ENCODE peak calls at places on chromosomes 13 and 19, in five cellular contexts. B is progenitor cell of endocrine pancreas; P is retinal pigment epithelial cell; K is fibroblast of lung; Z is CD4-positive, alpha-beta T cell. R is an unnamed sample.

GRCh38 chr13:47908200-47908902 is 92.7 kb downstream of the SUCLA2 start:
- DNase-seq in K (peak), Z (no peak), P (no peak), B (no peak), R (peak)

GRCh38 chr13:113398963-113399754 is 35.2 kb upstream of the GRTP1 start:
- DNase-seq in P (peak), K (no peak), Z (no peak), B (no peak), R (peak)

GRCh38 chr13:66329988-66330429 is 900.1 kb downstream of the PCDH9 start:
- DNase-seq in K (no peak), Z (no peak), B (no peak), P (no peak), R (peak)

GRCh38 chr13:72677431-72677830 is 50.0 kb downstream of the MZT1 start:
- DNase-seq in Z (no peak), P (no peak), K (no peak), B (no peak), R (no peak)

GRCh38 chr13:105428816-105429215 is 1106.6 kb downstream of the EFNB2 start:
- DNase-seq in P (no peak), Z (no peak), K (peak), B (no peak), R (peak)

GRCh38 chr13:51628059-51628852 is 44.0 kb downstream of the WDFY2 start:
- DNase-seq in P (no peak), Z (no peak), B (no peak), K (no peak), R (no peak)

GRCh38 chr13:98239156-98240076 is 62.3 kb upstream of the RNF113B start:
- DNase-seq in P (no peak), K (no peak), Z (no peak), B (no peak), R (no peak)

GRCh38 chr19:28497137-28497536 is 715.8 kb downstream of the UQCRFS1 start:
- DNase-seq in K (no peak), Z (no peak), P (no peak), B (no peak), R (peak)

GRCh38 chr13:79108914-79109643 is 297.0 kb downstream of the RBM26 start:
- DNase-seq in Z (no peak), P (no peak), K (no peak), B (no peak), R (no peak)

GRCh38 chr13:28320884-28321574 is 173.9 kb downstream of the FLT1 start:
- DNase-seq in Z (no peak), P (no peak), K (peak), B (no peak), R (no peak)

GRCh38 chr19:31378404-31378803 is 29.2 kb upstream of the TSHZ3 start:
- DNase-seq in P (no peak), B (no peak), Z (no peak), K (peak), R (peak)

GRCh38 chr13:75694742-75695141 is 58.6 kb downstream of the LMO7 start:
- DNase-seq in Z (no peak), P (no peak), K (no peak), B (no peak), R (no peak)

GRCh38 chr13:46527237-46527636 is 25.7 kb upstream of the LRCH1 start:
- DNase-seq in K (no peak), P (no peak), Z (no peak), B (no peak), R (no peak)

GRCh38 chr19:3808420-3809143 is 22.4 kb upstream of the MATK start:
- DNase-seq in B (no peak), Z (no peak), P (no peak), K (no peak), R (no peak)

GRCh38 chr13:40101708-40102359 is 446.4 kb downstream of the COG6 start:
- DNase-seq in B (no peak), K (no peak), Z (no peak), P (no peak), R (no peak)

GRCh38 chr13:54449922-54450321 is 1421.3 kb downstream of the OLFM4 start:
- DNase-seq in K (no peak), P (no peak), B (no peak), Z (no peak), R (no peak)

GRCh38 chr13:46951516-46951915 is 54.7 kb upstream of the HTR2A start:
- DNase-seq in Z (no peak), K (no peak), P (peak), B (no peak), R (no peak)

DNA sequence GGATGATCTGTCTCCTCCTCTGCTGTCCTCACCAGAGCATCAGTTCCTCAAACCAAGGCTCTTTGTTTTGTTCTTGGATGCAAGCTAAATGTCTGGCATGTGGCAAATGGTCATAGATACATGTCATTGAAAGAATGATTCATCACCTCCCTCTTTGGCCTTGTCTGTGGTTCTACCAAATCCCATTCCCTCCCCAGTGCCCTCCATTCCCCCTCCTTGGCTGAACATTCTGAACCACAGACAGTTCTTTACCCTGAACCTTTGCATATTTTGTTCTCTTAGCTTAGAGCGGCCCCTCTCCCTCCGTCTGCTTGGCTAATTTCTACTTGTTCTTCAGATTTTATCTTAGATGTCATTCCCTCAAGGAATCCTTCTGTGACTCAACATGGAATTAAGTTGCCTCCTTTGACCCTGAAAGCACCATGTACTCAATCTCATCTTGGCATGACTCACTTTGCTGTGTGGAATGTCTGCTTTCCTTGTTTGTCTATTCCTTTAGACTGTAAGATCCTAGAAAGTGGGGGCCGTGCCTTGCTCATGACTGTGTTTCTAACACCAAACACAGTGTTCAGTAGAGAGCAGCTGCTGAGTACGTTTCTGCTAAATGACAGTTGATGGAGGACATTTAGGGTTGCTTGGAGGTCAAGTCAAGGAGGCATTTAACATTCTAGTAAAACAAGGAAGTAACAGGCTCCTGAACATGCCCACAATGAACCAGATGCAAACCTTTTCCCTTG is 8.1 kb downstream of the ALOX5AP start:
- DNase-seq in K (peak), P (peak), Z (no peak), B (no peak), R (peak)
- TF ChIP-seq CTCF in K (no peak), P (no peak), Z (no peak), B (no peak), R (peak)

DNA sequence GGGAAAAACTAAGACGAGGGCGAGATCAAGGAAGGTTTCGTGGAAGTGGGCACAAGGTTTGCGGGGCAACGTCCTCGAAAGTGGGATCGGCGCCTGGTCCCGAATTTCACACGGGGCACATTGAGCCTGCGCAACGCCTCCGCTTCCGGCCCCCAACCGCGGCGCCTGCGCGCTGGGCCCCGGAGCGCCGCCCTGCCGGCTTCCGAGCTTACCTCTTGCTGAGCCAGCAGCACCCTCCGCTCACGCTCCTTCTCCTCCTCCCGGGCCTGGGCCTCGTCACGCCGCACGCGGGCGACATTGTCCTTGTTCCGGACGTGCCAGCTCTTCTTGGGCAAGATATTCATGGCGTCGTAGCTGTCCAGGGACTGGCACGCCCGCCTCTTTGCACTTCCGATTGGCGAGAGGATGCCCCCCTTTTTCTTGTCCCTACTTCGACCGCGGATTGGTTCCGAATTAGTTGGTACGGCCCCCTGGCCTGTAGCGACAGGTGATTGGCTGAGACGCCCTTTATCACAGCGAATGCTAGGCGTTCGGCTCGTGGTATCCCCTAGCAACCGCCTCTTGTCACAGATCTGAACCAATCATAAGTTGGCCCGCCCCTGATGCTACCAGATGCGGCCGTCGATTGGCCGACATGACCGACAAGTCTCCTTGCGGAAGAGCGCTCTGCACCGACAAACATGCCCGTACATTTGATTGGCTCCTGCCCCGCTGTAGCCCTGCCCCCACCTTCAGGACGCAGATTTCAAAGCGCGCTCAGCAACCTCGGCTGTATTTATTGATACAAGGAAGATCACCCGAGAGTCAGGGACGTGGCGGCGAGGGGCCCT is at the start of gene LENG1:
- DNase-seq in P (peak), K (peak), Z (peak), B (peak), R (peak)
- TF ChIP-seq CTCF in P (no peak), K (peak), Z (no peak), B (peak), R (no peak)

GRCh38 chr19:2661615-2662014 is 40.9 kb downstream of the GNG7 start:
- DNase-seq in K (no peak), B (no peak), Z (no peak), P (no peak), R (no peak)
- TF ChIP-seq CTCF in K (peak), B (peak), Z (no peak), P (peak), R (no peak)

DNA sequence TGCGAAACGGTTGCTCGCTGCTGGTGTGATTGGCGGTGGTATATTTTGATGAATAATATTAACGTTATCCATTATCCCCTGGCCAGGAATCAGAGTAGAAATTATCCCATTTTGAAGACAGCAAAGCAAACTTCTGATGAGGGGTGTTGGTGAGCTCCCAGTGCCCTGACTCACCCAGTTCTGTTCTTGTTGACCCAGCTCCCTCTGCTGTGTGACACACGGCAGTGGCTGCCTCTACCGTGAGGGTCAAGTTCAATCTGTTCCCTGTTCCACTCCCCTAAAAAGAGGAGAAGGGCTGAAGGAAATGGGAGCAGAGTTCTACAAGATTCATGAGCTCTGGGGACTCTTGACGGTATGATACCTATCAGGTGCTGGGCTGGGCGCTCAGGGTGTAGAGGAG is 2.0 kb downstream of the CAMSAP3 start:
- DNase-seq in K (no peak), Z (no peak), P (no peak), B (no peak), R (no peak)
- TF ChIP-seq CTCF in K (no peak), Z (no peak), P (no peak), B (no peak), R (no peak)

DNA sequence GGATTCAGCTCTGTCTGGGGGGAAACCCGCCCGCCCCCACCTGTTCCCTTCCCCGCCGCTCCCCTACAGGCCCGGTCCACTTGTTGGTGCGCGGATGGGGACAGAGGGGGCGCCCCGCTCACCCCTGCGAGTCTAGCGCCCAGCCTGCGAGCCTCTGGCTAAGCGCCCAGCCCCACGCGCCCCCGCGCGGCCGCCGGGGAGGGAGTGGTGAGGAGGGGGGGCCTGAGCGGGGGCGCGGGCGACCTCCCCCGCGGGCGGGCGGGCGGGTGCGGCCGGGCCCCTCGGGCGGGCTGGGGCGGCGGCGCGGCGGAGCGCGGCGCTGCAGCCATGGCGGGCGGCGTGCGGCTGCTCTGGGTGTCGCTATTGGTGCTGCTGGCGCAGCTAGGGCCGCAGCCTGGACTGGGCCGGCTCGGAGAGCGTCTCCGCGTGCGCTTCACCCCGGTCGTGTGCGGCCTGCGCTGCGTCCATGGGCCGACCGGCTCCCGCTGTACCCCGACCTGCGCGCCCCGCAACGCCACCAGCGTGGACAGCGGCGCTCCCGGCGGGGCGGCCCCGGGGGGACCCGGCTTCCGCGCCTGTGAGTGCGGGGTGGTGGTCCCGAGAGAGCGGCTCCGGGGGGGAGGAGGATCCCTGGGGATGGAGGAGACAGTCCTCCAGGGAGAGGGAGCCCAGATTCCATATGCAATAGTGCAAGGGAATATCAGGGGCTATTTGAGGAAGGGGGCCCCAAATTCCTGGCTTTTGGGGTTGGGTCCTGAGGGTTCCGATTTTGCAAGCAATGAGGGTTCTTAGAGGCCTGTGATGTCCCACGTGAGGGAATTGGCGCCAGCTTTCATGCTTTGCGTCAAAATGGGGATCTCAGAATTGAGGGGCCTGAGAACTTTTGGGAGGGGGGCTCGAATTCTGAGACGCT is at the start of gene LTBP4:
- DNase-seq in Z (no peak), P (no peak), K (peak), B (no peak), R (no peak)
- TF ChIP-seq CTCF in Z (no peak), P (peak), K (no peak), B (peak), R (no peak)

GRCh38 chr19:48870048-48870447 is 1.6 kb upstream of the PLEKHA4 start:
- DNase-seq in Z (no peak), B (no peak), P (no peak), K (no peak), R (no peak)

GRCh38 chr19:48868196-48868886 is at the start of gene PLEKHA4:
- DNase-seq in K (peak), P (no peak), B (no peak), Z (no peak), R (no peak)

GRCh38 chr19:48866692-48867091 is 1.7 kb downstream of the PLEKHA4 start:
- DNase-seq in Z (no peak), P (no peak), B (no peak), K (no peak), R (no peak)

GRCh38 chr19:48867119-48867921 is 1.1 kb downstream of the PLEKHA4 start:
- DNase-seq in Z (no peak), B (no peak), P (no peak), K (no peak), R (no peak)

GRCh38 chr19:48867922-48868195 is 558 bp downstream of the PLEKHA4 start:
- DNase-seq in B (no peak), Z (no peak), P (no peak), K (no peak), R (no peak)
- TF ChIP-seq CTCF in B (no peak), Z (no peak), P (no peak), K (no peak), R (no peak)

DNA sequence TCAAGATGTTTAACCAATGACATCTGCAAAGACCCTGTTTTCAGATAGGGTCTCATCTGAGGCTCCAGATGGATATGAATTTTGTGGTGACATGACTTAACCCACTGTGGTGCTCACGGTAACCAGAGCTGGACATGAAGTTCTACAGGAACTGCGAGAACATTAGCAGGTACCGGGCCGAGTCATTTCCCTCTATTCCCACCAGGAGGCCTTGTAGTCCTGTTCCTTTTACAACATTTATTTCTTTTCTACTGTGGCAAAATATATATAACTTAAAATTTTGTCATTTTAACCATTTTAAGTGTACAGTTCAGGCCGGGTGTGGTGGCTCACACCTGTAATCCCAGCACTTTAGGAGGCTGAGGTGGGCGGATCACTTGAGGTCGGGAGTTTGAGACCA is 7.6 kb upstream of the TSPAN16 start:
- DNase-seq in Z (no peak), K (peak), P (no peak), B (no peak), R (no peak)
- TF ChIP-seq CTCF in Z (no peak), K (peak), P (peak), B (peak), R (peak)

DNA sequence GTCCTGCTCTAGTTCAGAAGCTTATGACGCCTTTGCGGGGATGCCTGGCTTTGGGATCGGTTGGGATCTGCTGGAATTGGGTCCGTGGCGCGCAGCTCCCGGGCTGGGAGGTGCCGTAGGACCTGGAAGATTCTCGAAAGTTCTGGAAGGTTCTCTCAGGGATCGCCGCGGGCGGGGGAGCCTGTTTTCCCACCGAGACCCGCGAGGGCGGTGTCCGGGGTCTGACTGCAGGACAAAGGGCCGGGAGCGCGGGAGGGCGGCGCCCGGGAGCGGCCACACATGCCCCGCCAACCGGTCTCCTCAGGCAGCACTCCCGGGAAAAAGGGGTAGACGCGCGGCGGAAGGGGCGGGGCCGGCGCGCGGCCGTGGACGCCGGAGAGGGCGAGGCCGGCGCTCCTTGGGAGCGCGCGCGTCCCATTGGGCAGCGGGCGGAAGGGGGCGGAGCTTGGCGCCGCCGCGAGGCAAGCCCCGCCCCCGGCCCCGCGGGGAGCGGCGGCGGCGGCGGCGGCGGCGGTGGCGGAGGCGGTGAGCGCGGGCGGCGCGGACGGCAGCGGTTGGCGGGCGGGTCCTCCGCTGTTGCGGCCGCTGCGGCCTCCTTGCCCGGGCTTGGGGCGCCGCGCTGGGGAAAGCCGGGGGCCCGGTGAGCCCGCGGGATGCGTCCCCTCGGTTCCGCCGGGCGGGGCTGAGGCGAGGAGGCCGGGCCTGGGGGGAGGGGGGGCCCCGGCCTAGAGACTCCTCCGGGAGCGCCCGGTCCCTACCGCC is 29.0 kb upstream of the NDUFS7 start:
- DNase-seq in B (peak), Z (peak), P (no peak), K (peak), R (peak)
- TF ChIP-seq CTCF in B (no peak), Z (no peak), P (no peak), K (no peak), R (no peak)

DNA sequence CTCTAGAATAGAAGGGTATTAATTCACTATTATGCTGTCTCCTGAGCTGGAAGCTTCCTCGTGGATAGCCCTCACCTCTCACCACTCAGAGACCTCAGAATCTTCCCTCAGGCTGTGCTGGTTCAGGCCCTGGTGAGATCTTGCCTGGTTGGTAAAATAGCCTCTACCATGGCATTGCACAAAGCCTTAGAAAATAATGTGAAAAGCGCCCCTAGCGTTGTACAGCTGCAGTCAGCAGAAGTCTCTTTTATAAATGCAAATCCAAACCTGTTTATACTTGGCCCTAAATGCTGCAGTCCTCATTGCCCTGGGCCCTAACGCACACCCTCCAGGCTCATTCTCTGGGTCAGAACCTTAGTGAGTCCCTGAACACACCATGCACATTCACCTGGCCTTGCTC is 150.9 kb downstream of the KCTD15 start:
- DNase-seq in Z (no peak), B (no peak), P (no peak), K (no peak), R (no peak)
- TF ChIP-seq CTCF in Z (no peak), B (peak), P (no peak), K (no peak), R (no peak)

R was measured in astrocyte.